ENCODE peak calls at places on chromosomes 2 and 18, in six cellular contexts. L is PC-3, K is neural progenitor cell, Y is K562, Q is kidney, O is IMR-90. V is an unnamed sample.
A peak's percentile ranks its signal among the peaks of the same experiment; 100 is the strongest.

GRCh38 chr2:174780191-174780590 is 15.9 kb upstream of the CHRNA1 start:
- DNase-seq in L (peak; percentile 10), K (no peak), Y (no peak), Q (no peak), O (peak; percentile 25), V (no peak)

GRCh38 chr18:24427484-24427883 is 1.0 kb downstream of the IMPACT start:
- DNase-seq in L (peak; percentile 11), K (peak; percentile 13), Y (no peak), Q (no peak), O (peak; percentile 19), V (peak; percentile 38)

GRCh38 chr2:142290931-142291330 is 160.1 kb upstream of the LRP1B start:
- DNase-seq in L (peak; percentile 33), K (no peak), Y (no peak), Q (no peak), O (no peak), V (no peak)

GRCh38 chr2:68284896-68285295 is 32.6 kb upstream of the PPP3R1 start:
- DNase-seq in L (no peak), K (no peak), Y (no peak), Q (no peak), O (peak; percentile 65), V (no peak)

GRCh38 chr18:48455555-48456478 is 46.6 kb upstream of the ZBTB7C start:
- DNase-seq in L (peak; percentile 74), K (no peak), Y (no peak), Q (peak; percentile 72), O (peak; percentile 89), V (no peak)

GRCh38 chr2:32847734-32848133 is 99.0 kb upstream of the LTBP1 start:
- DNase-seq in L (no peak), K (no peak), Y (no peak), Q (no peak), O (no peak), V (no peak)

GRCh38 chr18:57793630-57793986 is 9.5 kb downstream of the ATP8B1 start:
- DNase-seq in L (no peak), K (no peak), Y (no peak), Q (no peak), O (no peak), V (peak; percentile 37)

GRCh38 chr2:33859791-33860461 is 260.8 kb upstream of the FAM98A start:
- DNase-seq in L (no peak), K (no peak), Y (no peak), Q (no peak), O (no peak), V (no peak)

GRCh38 chr2:121189011-121189410 is 96.0 kb downstream of the TFCP2L1 start:
- DNase-seq in L (no peak), K (no peak), Y (no peak), Q (no peak), O (no peak), V (peak; percentile 23)

GRCh38 chr2:48315847-48316194 is 214.1 kb upstream of the STON1 start:
- DNase-seq in L (peak; percentile 28), K (peak; percentile 54), Y (no peak), Q (no peak), O (no peak), V (peak; percentile 73)

GRCh38 chr2:237244976-237245646 is 159.4 kb downstream of the COPS8 start:
- DNase-seq in L (no peak), K (no peak), Y (no peak), Q (no peak), O (peak; percentile 90), V (no peak)

GRCh38 chr2:230661072-230661957 is 51.3 kb upstream of the CAB39 start:
- DNase-seq in L (no peak), K (no peak), Y (no peak), Q (no peak), O (no peak), V (no peak)

GRCh38 chr18:32661486-32662299 is 111.1 kb downstream of the KLHL14 start:
- DNase-seq in L (peak; percentile 51), K (no peak), Y (no peak), Q (no peak), O (no peak), V (no peak)
- H3K4me3 ChIP-seq in L (no peak overlapping the region), K (no peak overlapping the region), Y (no peak overlapping the region), Q (no peak overlapping the region), O (no peak overlapping the region), V (no peak overlapping the region)

GRCh38 chr18:63318882-63319382 is 637 bp downstream of the BCL2 start:
- DNase-seq in L (no peak), K (no peak), Y (no peak), Q (no peak), O (no peak), V (no peak)

GRCh38 chr18:63316612-63317555 is 2.7 kb downstream of the BCL2 start:
- DNase-seq in L (peak; percentile 57), K (no peak), Y (no peak), Q (no peak), O (no peak), V (no peak)

GRCh38 chr18:63317556-63317946 is 2.0 kb downstream of the BCL2 start:
- DNase-seq in L (no peak), K (no peak), Y (no peak), Q (no peak), O (no peak), V (no peak)

GRCh38 chr18:63319383-63320040 is at the start of gene BCL2:
- DNase-seq in L (peak; percentile 10), K (peak; percentile 73), Y (peak; percentile 28), Q (peak; percentile 77), O (peak; percentile 24), V (peak; percentile 71)

DNA sequence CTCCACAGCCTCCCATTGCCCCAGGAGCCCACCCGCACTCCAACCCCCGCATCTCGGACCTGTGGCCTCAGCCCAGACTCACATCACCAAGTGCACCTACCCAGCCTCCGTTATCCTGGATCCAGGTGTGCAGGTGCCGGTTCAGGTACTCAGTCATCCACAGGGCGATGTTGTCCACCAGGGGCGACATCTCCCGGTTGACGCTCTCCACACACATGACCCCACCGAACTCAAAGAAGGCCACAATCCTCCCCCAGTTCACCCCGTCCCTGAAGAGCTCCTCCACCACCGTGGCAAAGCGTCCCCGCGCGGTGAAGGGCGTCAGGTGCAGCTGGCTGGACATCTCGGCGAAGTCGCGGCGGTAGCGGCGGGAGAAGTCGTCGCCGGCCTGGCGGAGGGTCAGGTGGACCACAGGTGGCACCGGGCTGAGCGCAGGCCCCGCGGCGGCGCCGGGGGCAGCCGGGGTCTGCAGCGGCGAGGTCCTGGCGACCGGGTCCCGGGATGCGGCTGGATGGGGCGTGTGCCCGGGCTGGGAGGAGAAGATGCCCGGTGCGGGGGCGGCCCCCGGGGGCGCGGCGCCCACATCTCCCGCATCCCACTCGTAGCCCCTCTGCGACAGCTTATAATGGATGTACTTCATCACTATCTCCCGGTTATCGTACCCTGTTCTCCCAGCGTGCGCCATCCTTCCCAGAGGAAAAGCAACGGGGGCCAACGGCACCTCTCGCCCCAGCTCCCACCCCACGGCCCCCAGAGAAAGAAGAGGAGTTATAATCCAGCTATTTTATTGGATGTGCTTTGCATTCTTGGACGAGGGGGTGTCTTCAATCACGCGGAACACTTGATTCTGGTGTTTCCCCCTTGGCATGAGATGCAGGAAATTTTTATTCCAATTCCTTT is 1.3 kb downstream of the BCL2 start:
- DNase-seq in L (no peak), K (peak; percentile 78), Y (no peak), Q (peak; percentile 93), O (no peak), V (peak; percentile 94)
- TF ChIP-seq CTCF in L (no peak), K (peak; percentile 66), Y (no peak), Q (peak; percentile 71), O (peak; percentile 35), V (peak; percentile 86)

GRCh38 chr2:120105360-120105759 is 92.5 kb downstream of the EPB41L5 start:
- DNase-seq in L (no peak), K (no peak), Y (no peak), Q (no peak), O (peak; percentile 13), V (no peak)
- H3K9ac ChIP-seq in L (no peak overlapping the region), K (no peak overlapping the region), Y (no peak overlapping the region), Q (no peak overlapping the region), O (no peak overlapping the region), V (no peak overlapping the region)

DNA sequence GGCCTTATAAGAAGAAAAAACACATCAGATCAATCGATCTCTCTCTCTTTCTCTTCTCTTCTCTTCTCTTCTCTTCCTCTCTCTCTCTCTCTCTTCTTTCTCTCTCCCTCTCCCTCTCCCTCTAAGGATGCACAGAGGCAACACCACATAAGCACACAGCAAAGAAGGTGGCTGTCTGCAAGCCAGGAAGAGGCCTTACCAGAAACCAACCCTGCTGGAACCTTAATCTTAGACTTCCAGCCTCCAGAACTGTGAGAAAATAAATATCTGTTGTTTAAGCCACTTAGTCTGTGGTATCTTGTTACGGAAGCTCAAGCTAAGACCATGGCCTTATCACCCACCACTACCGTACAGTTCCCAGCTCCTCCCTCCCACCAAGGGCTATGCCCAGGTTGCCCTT is 25.1 kb upstream of the TMEM237 start:
- DNase-seq in L (no peak), K (no peak), Y (no peak), Q (no peak), O (no peak), V (no peak)
- H3K4me3 ChIP-seq in L (no peak overlapping the region), K (no peak overlapping the region), Y (no peak overlapping the region), Q (no peak overlapping the region), O (no peak overlapping the region), V (no peak overlapping the region)

GRCh38 chr18:22559414-22560282 is 141.9 kb upstream of the CTAGE1 start:
- DNase-seq in L (peak; percentile 63), K (peak; percentile 79), Y (peak; percentile 72), Q (peak; percentile 89), O (peak; percentile 59), V (peak; percentile 85)
- TF ChIP-seq CTCF in L (no peak), K (no peak), Y (peak; percentile 15), Q (no peak), O (no peak), V (peak; percentile 56)

GRCh38 chr2:238789317-238789806 is 58.5 kb upstream of the TWIST2 start:
- DNase-seq in L (no peak), K (no peak), Y (no peak), Q (no peak), O (no peak), V (peak; percentile 40)
- H3K9ac ChIP-seq in L (no peak overlapping the region), K (no peak overlapping the region), Y (no peak overlapping the region), Q (no peak overlapping the region), O (no peak overlapping the region), V (no peak overlapping the region)

GRCh38 chr18:50024466-50024865 is 170.5 kb downstream of the MYO5B start:
- DNase-seq in L (no peak), K (no peak), Y (no peak), Q (no peak), O (no peak), V (no peak)
- H3K4me3 ChIP-seq in L (no peak overlapping the region), K (no peak overlapping the region), Y (no peak overlapping the region), Q (no peak overlapping the region), O (no peak overlapping the region), V (no peak overlapping the region)

DNA sequence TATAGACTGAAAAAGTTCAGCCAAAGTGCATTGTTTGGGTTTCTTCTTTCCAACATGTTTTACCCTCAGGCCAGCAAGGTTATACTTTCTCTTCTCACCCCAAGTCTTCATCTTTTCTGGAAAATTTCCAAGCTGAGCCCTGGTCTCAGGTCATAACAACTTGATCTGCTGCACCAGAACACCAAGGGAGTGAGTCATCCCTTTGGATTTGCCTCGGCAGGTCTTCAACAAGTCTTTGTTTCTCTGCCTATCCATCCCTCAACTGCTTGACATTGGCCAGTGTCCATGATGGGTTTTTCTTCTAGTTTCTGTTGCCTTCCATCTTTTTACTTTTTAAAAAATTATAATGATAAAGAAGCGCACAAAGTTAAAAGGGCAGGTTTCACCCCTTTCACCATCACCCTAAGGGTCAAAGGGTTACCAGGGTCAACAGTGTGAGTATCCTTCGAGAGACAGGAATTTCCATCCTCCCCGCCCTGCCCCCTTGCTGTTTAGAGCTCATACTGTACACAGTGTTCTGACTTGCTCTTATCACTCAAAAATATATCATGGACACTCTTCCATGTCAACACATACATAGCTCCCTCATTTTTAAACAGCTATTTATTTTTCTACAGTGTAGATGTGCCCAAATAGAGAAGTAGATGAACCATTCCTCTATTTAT is 5.7 kb upstream of the SPATS2L start:
- DNase-seq in L (peak; percentile 92), K (no peak), Y (peak; percentile 14), Q (no peak), O (peak; percentile 76), V (no peak)
- TF ChIP-seq CTCF in L (no peak), K (no peak), Y (no peak), Q (no peak), O (no peak), V (no peak)

GRCh38 chr2:85755122-85756027 is 1.6 kb downstream of the ATOH8 start:
- DNase-seq in L (no peak), K (peak; percentile 25), Y (no peak), Q (peak; percentile 76), O (peak; percentile 39), V (no peak)
- H3K9ac ChIP-seq in L (no peak overlapping the region), K (no peak overlapping the region), Y (no peak overlapping the region), Q (peak overlapping the region; percentile 67), O (peak overlapping the region; percentile 91), V (no peak overlapping the region)